ENCODE peak calls at places on chromosomes 7 and 10, in six cellular contexts. F is left ventricle myocardium inferior; B is astrocyte; I is CD8-positive, alpha-beta T cell; A is Peyer's patch; G is pancreas. K is an unnamed sample. For H3K4me1, the result is how much of the 10 kb centered on the place peaks cover.

GRCh38 chr7:130486114-130486962 is 5.5 kb upstream of the MEST start:
- DNase-seq in B (no peak), A (peak), F (peak), G (peak), I (peak), K (no peak)

GRCh38 chr10:63722537-63722936 is 201.3 kb downstream of the REEP3 start:
- DNase-seq in F (no peak), A (no peak), I (no peak), G (no peak), B (peak), K (peak)

GRCh38 chr10:110815354-110816004 is 56.2 kb upstream of the PDCD4 start:
- DNase-seq in G (no peak), I (no peak), B (no peak), F (peak), A (no peak), K (no peak)

GRCh38 chr10:79274279-79275104 is 72.8 kb upstream of the PPIF start:
- DNase-seq in G (peak), A (no peak), F (peak), B (peak), I (no peak), K (peak)

GRCh38 chr10:78223088-78223487 is 189.4 kb downstream of the RPS24 start:
- DNase-seq in G (no peak), A (no peak), I (no peak), F (no peak), B (no peak), K (no peak)

GRCh38 chr7:92631067-92631829 is 41.1 kb upstream of the FAM133B start:
- DNase-seq in G (no peak), A (no peak), F (no peak), I (no peak), B (no peak), K (no peak)

GRCh38 chr7:153382591-153383225 is 623.2 kb downstream of the ACTR3B start:
- DNase-seq in B (no peak), I (no peak), F (no peak), G (no peak), A (no peak), K (peak)

GRCh38 chr10:97629289-97629688 is 4.0 kb downstream of the MORN4 start:
- DNase-seq in B (no peak), A (no peak), I (no peak), G (no peak), F (no peak), K (no peak)

GRCh38 chr7:80014507-80014906 is 120.1 kb upstream of the GNAI1 start:
- DNase-seq in B (peak), G (no peak), A (no peak), I (no peak), F (no peak), K (no peak)

GRCh38 chr10:368579-369255 is 233.5 kb downstream of the ZMYND11 start:
- DNase-seq in I (no peak), F (no peak), B (no peak), A (no peak), G (no peak), K (no peak)

GRCh38 chr10:133187091-133187905 is 27.3 kb downstream of the KNDC1 start:
- DNase-seq in A (no peak), G (no peak), F (no peak), B (no peak), I (no peak), K (no peak)
- H3K4me1 ChIP-seq in A (under half), G (under half), F (under half), B (under half), I (under half), K (under half)

GRCh38 chr7:5390918-5391317 is 32.7 kb downstream of the TNRC18 start:
- DNase-seq in A (no peak), B (no peak), G (no peak), I (no peak), F (no peak), K (no peak)

GRCh38 chr7:5384618-5385017 is 39.0 kb downstream of the TNRC18 start:
- DNase-seq in B (no peak), A (no peak), G (no peak), I (no peak), F (no peak), K (no peak)

GRCh38 chr7:5387711-5388245 is 35.9 kb downstream of the TNRC18 start:
- DNase-seq in I (no peak), A (no peak), G (no peak), F (no peak), B (no peak), K (no peak)

GRCh38 chr7:5388273-5388866 is 35.3 kb downstream of the TNRC18 start:
- DNase-seq in A (no peak), B (no peak), I (no peak), F (no peak), G (no peak), K (no peak)

GRCh38 chr7:5388905-5389433 is 34.7 kb downstream of the TNRC18 start:
- DNase-seq in F (no peak), G (no peak), A (no peak), I (no peak), B (no peak), K (no peak)
- H3K4me1 ChIP-seq in F (under half), G (under half), A (under half), I (under half), B (under half), K (under half)

DNA sequence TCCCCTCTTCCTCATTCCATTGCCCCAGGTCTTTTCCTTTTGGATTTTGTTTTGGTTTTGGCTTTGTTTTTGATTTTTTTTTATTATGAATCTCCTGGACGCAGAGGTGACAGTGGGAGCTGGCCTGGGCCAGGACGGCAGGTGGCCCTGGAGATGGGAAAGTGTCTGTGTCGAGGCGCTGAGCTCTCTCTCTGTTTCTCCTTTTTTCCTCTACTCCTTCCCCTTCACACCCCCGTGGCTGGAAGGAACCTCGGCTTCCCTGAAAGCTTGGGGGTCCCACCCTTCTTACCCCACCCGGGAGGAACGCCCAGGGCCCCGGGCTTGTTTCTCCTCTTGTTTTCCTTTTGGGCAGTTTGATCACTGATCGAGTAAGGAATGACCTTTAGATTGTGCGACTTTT is 13.2 kb downstream of the TRIM8 start:
- DNase-seq in A (no peak), I (no peak), F (no peak), G (no peak), B (no peak), K (no peak)
- H3K4me1 ChIP-seq in A (under half), I (half or more), F (half or more), G (half or more), B (under half), K (under half)

DNA sequence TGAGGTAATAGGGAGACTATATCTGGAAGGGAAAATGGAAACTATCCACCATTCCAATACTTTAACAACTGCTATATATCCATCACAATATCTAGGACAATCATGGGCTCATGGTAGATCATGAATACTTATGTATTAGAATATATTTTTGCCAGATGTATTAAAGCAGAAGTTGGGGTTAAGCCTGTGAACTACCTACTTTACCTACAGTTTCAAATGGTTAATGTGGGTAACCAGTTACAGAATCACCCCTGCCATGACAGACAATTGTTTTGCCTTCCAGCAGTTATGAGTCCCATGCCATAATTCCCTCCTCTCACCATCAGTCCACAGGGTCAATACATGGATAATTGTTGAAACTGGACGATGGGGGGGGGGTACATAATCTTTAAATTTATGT is 29.9 kb upstream of the RAPGEF5 start:
- DNase-seq in F (no peak), A (no peak), B (no peak), G (no peak), I (no peak), K (no peak)
- H3K4me1 ChIP-seq in F (under half), A (under half), B (under half), G (under half), I (under half), K (under half)

GRCh38 chr7:44616545-44616944 is 10.1 kb downstream of the OGDH start:
- DNase-seq in G (no peak), I (no peak), A (no peak), F (no peak), B (no peak), K (no peak)
- H3K4me1 ChIP-seq in G (under half), I (under half), A (under half), F (half or more), B (under half), K (under half)

GRCh38 chr10:123529146-123529760 is 136.9 kb upstream of the GPR26 start:
- DNase-seq in B (no peak), G (no peak), I (no peak), F (no peak), A (no peak), K (peak)
- H3K4me1 ChIP-seq in B (under half), G (under half), I (under half), F (under half), A (under half), K (under half)